ENCODE peak calls at places on chromosomes 7 and 10, in nine cellular contexts. S, J, V, N, Z, U, G, Y and L are unnamed samples.

GRCh38 chr7:77877800-77878199 is 79.2 kb downstream of the PHTF2 start:
- DNase-seq in S (no peak), J (no peak), V (no peak), N (no peak), Z (no peak), U (no peak), G (no peak), Y (no peak), L (no peak)

GRCh38 chr7:30225863-30226361 is 58.5 kb upstream of the ZNRF2 start:
- DNase-seq in S (no peak), J (no peak), V (peak), N (no peak), Z (peak), U (no peak), G (peak), Y (no peak), L (no peak)

GRCh38 chr7:105972276-105972675 is 9.2 kb downstream of the CDHR3 start:
- DNase-seq in S (no peak), J (no peak), V (no peak), N (no peak), Z (no peak), U (no peak), G (no peak), Y (no peak), L (no peak)

GRCh38 chr7:22563621-22564241 is 63.7 kb upstream of the STEAP1B start:
- DNase-seq in S (peak), J (no peak), V (peak), N (no peak), Z (peak), U (no peak), G (peak), Y (peak), L (no peak)

GRCh38 chr7:33923440-33924229 is 18.3 kb downstream of the BMPER start:
- DNase-seq in S (no peak), J (no peak), V (no peak), N (no peak), Z (no peak), U (no peak), G (no peak), Y (no peak), L (no peak)

GRCh38 chr10:72653383-72654096 is 27.7 kb upstream of the MICU1 start:
- DNase-seq in S (no peak), J (no peak), V (no peak), N (no peak), Z (no peak), U (no peak), G (no peak), Y (no peak), L (no peak)

GRCh38 chr10:47329905-47330304 is 7.7 kb downstream of the GDF2 start:
- DNase-seq in S (no peak), J (no peak), V (no peak), N (no peak), Z (no peak), U (no peak), G (no peak), Y (no peak), L (no peak)

GRCh38 chr10:112913661-112914287 is 36.3 kb upstream of the TCF7L2 start:
- DNase-seq in S (no peak), J (no peak), V (no peak), N (no peak), Z (no peak), U (no peak), G (no peak), Y (no peak), L (no peak)

GRCh38 chr7:37071124-37071523 is 346.8 kb upstream of the AOAH start:
- DNase-seq in S (no peak), J (no peak), V (no peak), N (no peak), Z (no peak), U (no peak), G (no peak), Y (no peak), L (no peak)